ENCODE peak calls at places on chromosomes 5 and 9, in eight cellular contexts. I is B cell, V is neural crest cell, E is AG10803, S is cardiac muscle cell, W is uterus, U is spleen, R is right atrium auricular region. P is an unnamed sample.

GRCh38 chr5:146426853-146427618 is 20.1 kb upstream of the TCERG1 start:
- DNase-seq in W (no peak), I (no peak), U (no peak), S (peak), R (no peak), E (peak), V (no peak), P (no peak)

GRCh38 chr5:43627028-43627427 is 24.0 kb downstream of the NNT start:
- DNase-seq in V (peak), I (no peak), E (peak), U (no peak), R (no peak), S (peak), W (peak), P (no peak)

GRCh38 chr9:8365029-8365428 is 565.5 kb upstream of the DMAC1 start:
- DNase-seq in W (no peak), S (peak), R (no peak), I (no peak), U (no peak), V (no peak), E (peak), P (no peak)

GRCh38 chr9:96216618-96217017 is 85.4 kb downstream of the HSD17B3 start:
- DNase-seq in U (no peak), E (no peak), S (no peak), I (no peak), W (no peak), R (no peak), V (no peak), P (no peak)

GRCh38 chr5:111927191-111927590 is 170.2 kb upstream of the NREP start:
- DNase-seq in E (no peak), U (no peak), S (peak), R (no peak), I (no peak), V (no peak), W (no peak), P (no peak)

GRCh38 chr5:178460598-178461425 is 129.4 kb downstream of the COL23A1 start:
- DNase-seq in I (no peak), E (peak), S (peak), U (peak), V (peak), R (peak), W (peak), P (peak)

GRCh38 chr5:66993882-66994281 is 202.7 kb downstream of the CD180 start:
- DNase-seq in V (no peak), E (no peak), I (no peak), U (no peak), R (no peak), S (no peak), W (no peak), P (no peak)

GRCh38 chr9:115114541-115114940 is 3.4 kb downstream of the TNC start:
- DNase-seq in W (no peak), I (no peak), U (no peak), E (no peak), V (no peak), S (no peak), R (no peak), P (no peak)

GRCh38 chr9:136694163-136694864 is 7.1 kb upstream of the AGPAT2 start:
- DNase-seq in I (no peak), S (peak), U (no peak), R (no peak), W (no peak), E (peak), V (peak), P (no peak)

GRCh38 chr9:94950733-94951590 is 224.5 kb downstream of the AOPEP start:
- DNase-seq in S (peak), W (no peak), R (no peak), I (no peak), U (no peak), E (peak), V (no peak), P (no peak)

GRCh38 chr9:76230961-76231360 is 163.3 kb downstream of the RFK start:
- DNase-seq in U (no peak), W (no peak), S (no peak), R (no peak), I (no peak), V (no peak), E (no peak), P (no peak)

GRCh38 chr9:35714123-35714522 is 17.9 kb downstream of the TLN1 start:
- DNase-seq in R (no peak), S (no peak), W (no peak), E (no peak), I (no peak), U (no peak), V (no peak), P (no peak)

GRCh38 chr9:35714579-35715252 is 17.3 kb downstream of the TLN1 start:
- DNase-seq in R (no peak), W (no peak), S (no peak), U (no peak), V (no peak), E (no peak), I (no peak), P (no peak)

GRCh38 chr9:35713578-35713977 is 18.4 kb downstream of the TLN1 start:
- DNase-seq in E (no peak), U (no peak), V (no peak), I (no peak), R (no peak), W (no peak), S (no peak), P (no peak)

GRCh38 chr9:35717132-35717870 is 14.7 kb downstream of the TLN1 start:
- DNase-seq in S (no peak), W (no peak), U (no peak), V (no peak), E (no peak), R (no peak), I (no peak), P (no peak)

GRCh38 chr9:35716236-35716635 is 15.8 kb downstream of the TLN1 start:
- DNase-seq in E (peak), I (no peak), V (no peak), S (no peak), U (no peak), W (no peak), R (no peak), P (no peak)
- TF ChIP-seq CTCF in E (peak), I (no peak), V (no peak), S (no peak), U (no peak), W (no peak), R (no peak), P (no peak)

GRCh38 chr5:119943148-119943547 is 313.8 kb downstream of the FAM170A start:
- DNase-seq in S (peak), V (no peak), I (no peak), W (no peak), U (no peak), E (peak), R (no peak), P (no peak)
- TF ChIP-seq CTCF in S (no peak), V (no peak), I (no peak), W (no peak), U (no peak), E (peak), R (peak), P (no peak)

DNA sequence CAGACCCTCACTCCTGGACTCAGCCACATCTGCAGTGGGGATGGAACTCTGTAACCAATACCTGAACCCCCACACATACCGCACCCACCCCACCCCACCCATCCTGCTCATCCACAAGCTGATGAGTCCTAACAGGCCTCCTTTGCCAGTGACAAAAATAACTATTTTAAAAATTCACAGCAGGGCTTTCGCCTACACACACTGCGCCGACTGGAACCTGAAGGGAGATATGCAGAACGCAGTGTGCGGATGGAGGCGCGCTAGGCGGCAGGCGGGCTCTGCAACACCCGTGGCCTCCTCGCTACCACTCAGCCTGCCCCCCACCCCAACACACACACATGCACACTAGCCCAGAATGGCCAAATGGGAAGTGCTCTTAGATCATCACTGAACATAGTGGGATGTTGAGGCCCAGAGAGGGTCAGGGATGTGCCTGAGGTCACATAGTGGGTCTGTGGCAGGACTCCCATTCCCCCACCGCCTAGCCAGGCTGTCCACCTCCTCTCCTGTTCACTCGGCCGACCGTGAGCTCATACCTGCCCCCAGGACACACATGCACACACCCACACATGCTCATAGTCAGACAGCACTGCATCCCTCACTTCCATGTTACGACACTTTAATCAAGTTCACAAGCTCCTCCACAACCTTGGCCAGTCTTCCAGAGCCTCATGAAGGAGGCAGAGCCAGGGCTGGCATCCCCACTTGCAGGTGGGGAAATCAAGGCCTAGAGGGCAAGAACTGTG is 6.3 kb upstream of the CAMK2A start:
- DNase-seq in E (no peak), I (no peak), W (no peak), V (no peak), U (no peak), S (no peak), R (no peak), P (no peak)
- TF ChIP-seq CTCF in E (no peak), I (no peak), W (no peak), V (no peak), U (no peak), S (no peak), R (no peak), P (no peak)

GRCh38 chr5:179825655-179826182 is 5.0 kb downstream of the SQSTM1 start:
- DNase-seq in V (no peak), U (no peak), S (no peak), E (no peak), W (no peak), R (no peak), I (no peak), P (no peak)
- TF ChIP-seq CTCF in V (peak), U (no peak), S (no peak), E (no peak), W (no peak), R (no peak), I (no peak), P (no peak)

DNA sequence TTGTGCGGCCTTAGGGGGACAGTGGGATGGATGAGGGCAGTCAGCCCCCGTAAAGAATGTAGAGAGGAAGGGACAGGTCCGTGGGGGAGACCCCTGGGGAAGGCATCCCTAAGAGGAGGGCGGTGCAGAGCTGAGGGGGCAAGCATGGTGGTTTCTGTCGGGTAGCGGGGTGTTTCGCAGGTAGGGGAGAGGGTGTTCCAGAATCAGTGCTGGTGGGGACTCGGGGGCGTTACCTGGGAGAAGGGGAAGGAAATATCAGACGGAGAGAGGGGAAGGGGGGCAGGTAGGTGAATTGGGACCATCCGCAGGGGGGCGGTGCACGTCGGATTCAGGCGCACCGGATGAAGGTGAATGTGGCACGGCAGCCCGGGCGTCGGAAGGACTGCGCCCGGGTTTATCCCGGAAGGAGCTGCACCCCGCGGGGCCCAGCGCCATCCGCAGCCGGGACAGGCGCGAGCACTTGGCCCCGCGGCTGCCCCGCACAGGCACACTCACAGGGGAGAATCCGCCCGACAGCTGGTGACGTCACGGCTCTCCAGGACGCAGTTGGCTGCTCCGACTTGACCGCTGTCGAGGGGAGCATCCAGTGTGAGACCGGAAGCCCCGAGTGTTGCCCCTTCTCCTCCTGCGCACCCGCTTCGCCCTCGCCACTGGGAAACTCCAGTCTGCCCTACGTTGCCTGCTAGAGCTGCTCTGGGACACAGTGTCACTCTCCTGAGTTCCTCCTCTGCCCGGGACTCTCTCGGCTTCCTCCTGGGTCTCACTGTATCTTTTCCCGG is 1.3 kb downstream of the CD72 start:
- DNase-seq in I (peak), S (peak), V (peak), U (peak), R (peak), W (peak), E (peak), P (peak)
- TF ChIP-seq CTCF in I (peak), S (no peak), V (no peak), U (peak), R (peak), W (no peak), E (no peak), P (no peak)

GRCh38 chr5:141155540-141156374 is 5.9 kb downstream of the PCDHB6 start:
- DNase-seq in I (no peak), R (no peak), U (no peak), E (no peak), S (no peak), W (no peak), V (no peak), P (no peak)
- TF ChIP-seq CTCF in I (no peak), R (no peak), U (no peak), E (no peak), S (no peak), W (no peak), V (peak), P (no peak)

P was measured in natural killer cell.